ENCODE peak calls at places on chromosome 5, in five cellular contexts. One of them, this sample, is unnamed.

GRCh38 chr5:39760385-39761198 is 335.8 kb upstream of the DAB2 start:
- DNase-seq in NB4: peak
- DNase-seq in tibial nerve: peak
- DNase-seq in GM12865: no peak
- DNase-seq in kidney: no peak
- DNase-seq in this sample: no peak

GRCh38 chr5:137847699-137848098 is 20.0 kb upstream of the MYOT start:
- DNase-seq in kidney: no peak
- DNase-seq in NB4: no peak
- DNase-seq in tibial nerve: no peak
- DNase-seq in GM12865: peak
- DNase-seq in this sample: no peak

GRCh38 chr5:173963107-173963506 is 25.9 kb upstream of the C5orf47 start:
- DNase-seq in GM12865: no peak
- DNase-seq in NB4: no peak
- DNase-seq in tibial nerve: no peak
- DNase-seq in kidney: no peak
- DNase-seq in this sample: no peak

GRCh38 chr5:75368391-75368790 is 31.4 kb downstream of the HMGCR start:
- DNase-seq in NB4: no peak
- DNase-seq in GM12865: no peak
- DNase-seq in kidney: no peak
- DNase-seq in tibial nerve: no peak
- DNase-seq in this sample: no peak

GRCh38 chr5:177133119-177133844 is at the start of gene NSD1:
- DNase-seq in NB4: peak
- DNase-seq in kidney: peak
- DNase-seq in GM12865: peak
- DNase-seq in tibial nerve: peak
- DNase-seq in this sample: peak

GRCh38 chr5:39106332-39106731 is 32.1 kb upstream of the RICTOR start:
- DNase-seq in kidney: no peak
- DNase-seq in GM12865: no peak
- DNase-seq in tibial nerve: no peak
- DNase-seq in NB4: no peak
- DNase-seq in this sample: no peak

GRCh38 chr5:41145306-41145705 is 68.0 kb downstream of the C6 start:
- DNase-seq in tibial nerve: no peak
- DNase-seq in NB4: no peak
- DNase-seq in GM12865: no peak
- DNase-seq in kidney: no peak
- DNase-seq in this sample: no peak

GRCh38 chr5:139335811-139336210 is 5.8 kb upstream of the PAIP2 start:
- DNase-seq in tibial nerve: no peak
- DNase-seq in kidney: no peak
- DNase-seq in GM12865: no peak
- DNase-seq in NB4: peak
- DNase-seq in this sample: peak

GRCh38 chr5:159178978-159179377 is 30.4 kb downstream of the RNF145 start:
- DNase-seq in tibial nerve: no peak
- DNase-seq in kidney: no peak
- DNase-seq in GM12865: peak
- DNase-seq in NB4: peak
- DNase-seq in this sample: peak

GRCh38 chr5:108747111-108748009 is at the start of gene FER:
- DNase-seq in NB4: peak
- DNase-seq in kidney: no peak
- DNase-seq in tibial nerve: peak
- DNase-seq in GM12865: peak
- DNase-seq in this sample: peak

GRCh38 chr5:108748010-108748353 is 285 bp downstream of the FER start:
- DNase-seq in kidney: no peak
- DNase-seq in tibial nerve: peak
- DNase-seq in NB4: no peak
- DNase-seq in GM12865: no peak
- DNase-seq in this sample: no peak

GRCh38 chr5:108749130-108749861 is 1.6 kb downstream of the FER start:
- DNase-seq in NB4: peak
- DNase-seq in GM12865: peak
- DNase-seq in kidney: no peak
- DNase-seq in tibial nerve: no peak
- DNase-seq in this sample: peak

GRCh38 chr5:108753331-108753730 is 5.6 kb downstream of the FER start:
- DNase-seq in kidney: no peak
- DNase-seq in GM12865: no peak
- DNase-seq in tibial nerve: no peak
- DNase-seq in NB4: no peak
- DNase-seq in this sample: no peak

DNA sequence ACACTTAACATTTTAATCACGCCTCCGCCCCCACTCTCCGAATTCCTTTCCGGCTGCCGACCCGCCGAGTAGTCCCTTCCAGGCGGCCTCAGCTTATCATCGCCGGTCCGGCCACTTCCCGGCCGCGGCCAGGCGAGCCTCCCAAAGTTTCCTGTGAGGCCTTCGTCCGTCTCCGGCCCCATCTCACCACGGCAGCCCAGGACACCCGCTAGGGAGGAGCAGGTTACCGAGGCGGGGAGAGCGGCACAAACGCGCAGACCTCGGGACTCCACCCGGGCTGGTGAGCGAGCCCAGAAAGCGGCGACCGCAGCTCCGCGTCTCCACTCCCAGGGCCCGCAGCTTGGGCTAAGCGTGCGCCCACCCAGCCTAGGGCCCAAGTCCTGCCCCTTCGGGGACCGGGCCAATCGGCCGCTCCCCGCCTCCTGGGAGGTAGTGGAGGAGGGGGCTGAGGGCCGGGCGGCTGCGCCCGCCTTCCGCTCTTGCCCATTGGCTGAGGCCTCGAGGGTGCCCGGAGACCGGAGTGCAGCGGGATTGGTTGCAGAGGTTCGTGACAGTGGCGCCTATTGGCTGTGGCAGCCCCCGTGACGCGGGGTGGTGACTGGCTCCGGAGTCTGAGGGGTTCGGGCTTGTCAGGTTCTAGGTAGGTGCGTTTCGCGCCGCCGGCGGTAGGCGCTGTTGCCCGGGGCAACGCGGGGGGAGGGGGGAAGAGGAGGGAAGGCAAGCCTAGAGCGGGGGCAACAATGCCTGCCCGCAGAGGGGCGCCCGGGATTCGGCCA is 845 bp downstream of the FER start:
- DNase-seq in tibial nerve: peak
- DNase-seq in NB4: peak
- DNase-seq in GM12865: peak
- DNase-seq in kidney: peak
- DNase-seq in this sample: peak
- TF ChIP-seq CTCF in tibial nerve: peak
- TF ChIP-seq CTCF in NB4: no peak
- TF ChIP-seq CTCF in GM12865: no peak
- TF ChIP-seq CTCF in kidney: no peak
- TF ChIP-seq CTCF in this sample: no peak

DNA sequence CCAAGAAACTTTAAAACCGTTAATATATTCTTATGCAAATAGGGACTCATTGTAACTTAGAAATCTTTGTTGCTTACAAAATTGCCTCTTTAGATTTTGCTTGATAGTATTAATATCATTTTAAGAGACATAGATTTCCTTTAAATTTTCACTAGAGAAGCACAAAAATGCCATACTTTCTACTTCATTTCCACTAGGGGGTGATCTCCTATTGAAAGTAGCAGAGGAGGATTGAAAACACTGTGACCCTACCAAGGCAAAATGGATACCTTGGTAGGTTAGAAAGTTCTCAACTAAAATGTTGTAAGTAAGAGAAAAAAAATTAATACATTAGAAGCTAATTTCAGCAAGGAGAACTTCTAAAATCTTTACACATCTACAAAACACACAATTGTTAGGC is 204.9 kb downstream of the CHSY3 start:
- DNase-seq in kidney: no peak
- DNase-seq in tibial nerve: no peak
- DNase-seq in NB4: peak
- DNase-seq in GM12865: peak
- DNase-seq in this sample: no peak
- TF ChIP-seq CTCF in kidney: no peak
- TF ChIP-seq CTCF in tibial nerve: no peak
- TF ChIP-seq CTCF in NB4: peak
- TF ChIP-seq CTCF in GM12865: peak
- TF ChIP-seq CTCF in this sample: peak

GRCh38 chr5:145681686-145682085 is 153.5 kb downstream of the PRELID2 start:
- DNase-seq in NB4: peak
- DNase-seq in tibial nerve: peak
- DNase-seq in GM12865: peak
- DNase-seq in kidney: no peak
- DNase-seq in this sample: peak
- TF ChIP-seq CTCF in NB4: peak
- TF ChIP-seq CTCF in tibial nerve: peak
- TF ChIP-seq CTCF in GM12865: peak
- TF ChIP-seq CTCF in kidney: peak
- TF ChIP-seq CTCF in this sample: peak

DNA sequence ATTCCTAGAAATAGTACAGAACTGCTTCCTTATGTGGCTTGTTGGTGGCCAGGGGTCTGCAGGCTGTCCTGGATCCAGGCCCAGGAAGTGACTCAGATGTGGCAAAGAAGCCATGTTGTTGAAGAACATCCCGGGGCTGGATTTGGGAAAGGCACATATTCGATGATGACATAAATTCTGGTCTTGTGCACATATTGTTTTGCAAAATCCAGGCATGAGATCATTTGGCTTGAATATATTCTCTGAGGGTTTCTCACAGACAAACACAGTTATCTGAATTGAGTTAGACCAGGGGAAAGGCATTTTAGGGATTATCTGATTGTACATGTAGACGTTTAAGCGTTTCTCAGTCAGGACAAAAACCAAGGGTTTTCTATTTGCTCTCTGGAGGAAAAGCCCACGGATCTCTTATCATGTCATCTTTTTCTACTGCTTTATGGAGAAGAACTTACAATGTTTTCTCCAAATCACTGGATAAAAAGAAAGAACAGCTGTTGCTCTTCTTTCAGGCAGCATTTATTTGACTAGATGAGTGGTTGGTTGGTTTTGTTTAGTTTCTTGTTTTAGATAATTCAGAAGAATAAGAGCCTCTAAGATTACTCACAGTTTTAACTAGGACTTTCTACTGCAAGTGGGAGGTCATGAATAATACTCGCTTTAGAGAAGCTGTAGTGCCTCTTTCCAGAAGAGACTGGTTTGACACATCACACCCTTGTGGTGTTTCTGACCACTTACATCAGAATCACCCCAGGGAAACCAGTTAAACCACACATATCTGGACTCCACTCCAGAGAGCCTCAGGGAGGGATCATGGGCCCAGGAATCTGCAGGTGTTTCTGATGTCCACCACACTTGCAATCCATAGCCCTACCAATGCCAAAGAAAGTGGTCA is 29.5 kb upstream of the LHFPL2 start:
- DNase-seq in tibial nerve: peak
- DNase-seq in GM12865: peak
- DNase-seq in NB4: peak
- DNase-seq in kidney: peak
- DNase-seq in this sample: no peak
- TF ChIP-seq CTCF in tibial nerve: no peak
- TF ChIP-seq CTCF in GM12865: no peak
- TF ChIP-seq CTCF in NB4: peak
- TF ChIP-seq CTCF in kidney: no peak
- TF ChIP-seq CTCF in this sample: no peak

DNA sequence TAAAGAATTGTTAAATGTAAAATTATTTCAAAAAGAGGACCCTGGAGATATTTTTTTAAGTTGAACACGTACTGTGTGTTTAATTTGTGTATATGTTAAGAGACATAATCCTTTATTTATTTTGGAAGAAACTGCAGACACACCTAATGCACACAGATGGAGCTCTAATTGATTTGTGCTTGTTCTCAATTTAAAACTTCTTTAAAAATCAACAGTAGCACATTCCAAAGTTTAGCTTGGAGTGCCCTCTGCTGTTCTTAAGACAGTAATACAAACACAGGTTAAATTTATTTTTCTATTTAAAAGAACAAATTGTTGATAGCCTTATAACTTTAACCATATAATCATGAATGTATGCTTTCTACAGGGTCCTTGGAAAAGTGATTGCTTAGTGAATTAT is 277.6 kb upstream of the ADAMTS16 start:
- DNase-seq in GM12865: peak
- DNase-seq in tibial nerve: no peak
- DNase-seq in kidney: no peak
- DNase-seq in NB4: peak
- DNase-seq in this sample: no peak
- TF ChIP-seq CTCF in GM12865: peak
- TF ChIP-seq CTCF in tibial nerve: peak
- TF ChIP-seq CTCF in kidney: peak
- TF ChIP-seq CTCF in NB4: peak
- TF ChIP-seq CTCF in this sample: peak

GRCh38 chr5:172093965-172094364 is 87.5 kb upstream of the FBXW11 start:
- DNase-seq in tibial nerve: no peak
- DNase-seq in GM12865: no peak
- DNase-seq in kidney: peak
- DNase-seq in NB4: no peak
- DNase-seq in this sample: no peak
- TF ChIP-seq CTCF in tibial nerve: no peak
- TF ChIP-seq CTCF in GM12865: no peak
- TF ChIP-seq CTCF in kidney: no peak
- TF ChIP-seq CTCF in NB4: no peak
- TF ChIP-seq CTCF in this sample: no peak

GRCh38 chr5:150567031-150567680 is 59.2 kb downstream of the NDST1 start:
- DNase-seq in GM12865: no peak
- DNase-seq in NB4: peak
- DNase-seq in tibial nerve: no peak
- DNase-seq in kidney: no peak
- DNase-seq in this sample: no peak
- TF ChIP-seq CTCF in GM12865: no peak
- TF ChIP-seq CTCF in NB4: no peak
- TF ChIP-seq CTCF in tibial nerve: no peak
- TF ChIP-seq CTCF in kidney: no peak
- TF ChIP-seq CTCF in this sample: no peak

GRCh38 chr5:61641748-61642565 is 309.9 kb downstream of the ZSWIM6 start:
- DNase-seq in tibial nerve: no peak
- DNase-seq in GM12865: no peak
- DNase-seq in NB4: no peak
- DNase-seq in kidney: no peak
- DNase-seq in this sample: no peak
- TF ChIP-seq CTCF in tibial nerve: no peak
- TF ChIP-seq CTCF in GM12865: peak
- TF ChIP-seq CTCF in NB4: no peak
- TF ChIP-seq CTCF in kidney: peak
- TF ChIP-seq CTCF in this sample: no peak

DNA sequence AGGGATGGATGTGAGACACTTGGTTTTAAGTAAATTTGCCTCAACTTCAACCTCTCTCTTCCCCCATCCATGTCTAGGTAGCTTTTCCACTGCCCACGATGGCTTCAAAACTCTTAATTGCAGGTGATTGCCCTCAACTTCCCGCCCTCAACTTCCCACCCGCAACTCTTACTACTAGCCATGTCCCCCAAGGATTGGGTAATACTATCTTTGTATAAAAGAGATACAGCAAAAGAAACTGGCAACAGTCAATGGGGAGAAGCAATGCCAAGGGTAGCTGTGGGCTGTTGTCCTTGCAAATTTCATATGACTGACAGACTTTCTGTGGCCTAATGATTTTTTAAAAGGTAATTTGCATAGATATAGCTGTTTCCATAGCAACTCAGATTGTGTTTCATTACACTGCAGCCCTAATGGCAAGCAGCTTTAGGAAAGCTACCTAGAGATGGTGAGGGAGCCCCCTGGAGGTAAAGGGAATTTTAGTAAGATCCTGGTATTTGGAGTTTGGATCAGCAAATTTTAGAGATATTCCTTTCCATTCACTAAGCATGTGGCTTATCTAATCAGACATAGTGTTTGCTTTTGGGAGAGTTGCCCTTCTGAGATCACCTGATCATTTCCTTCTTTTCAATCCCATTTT is 421.5 kb upstream of the DAP start:
- DNase-seq in NB4: peak
- DNase-seq in tibial nerve: peak
- DNase-seq in kidney: no peak
- DNase-seq in GM12865: peak
- DNase-seq in this sample: no peak
- TF ChIP-seq CTCF in NB4: peak
- TF ChIP-seq CTCF in tibial nerve: peak
- TF ChIP-seq CTCF in kidney: peak
- TF ChIP-seq CTCF in GM12865: peak
- TF ChIP-seq CTCF in this sample: peak

This sample was measured in activated CD8-positive, alpha-beta T cell treated with anti-CD3 and anti-CD28 coated beads for 36 hours.